ENCODE peak calls at places on chromosomes 7 and 10, in four cellular contexts. B, K, W and V are unnamed samples.

GRCh38 chr10:112177247-112177646 is 6.3 kb downstream of the GPAM start:
- DNase-seq in B (no peak), K (no peak), W (no peak), V (no peak)

GRCh38 chr10:21194510-21194993 is 297.4 kb upstream of the NEBL start:
- DNase-seq in B (peak; percentile 48), K (no peak), W (peak; percentile 60), V (no peak)

GRCh38 chr10:60399343-60399742 is 9.7 kb upstream of the ANK3 start:
- DNase-seq in B (no peak), K (no peak), W (no peak), V (no peak)

GRCh38 chr7:142097571-142097970 is 13.9 kb upstream of the MGAM2 start:
- DNase-seq in B (no peak), K (no peak), W (no peak), V (no peak)

GRCh38 chr10:14009315-14010082 is 321.2 kb downstream of the FRMD4A start:
- DNase-seq in B (no peak), K (peak; percentile 93), W (peak; percentile 49), V (peak; percentile 76)

GRCh38 chr10:75350791-75351190 is 50.8 kb downstream of the ZNF503 start:
- DNase-seq in B (no peak), K (peak; percentile 69), W (peak; percentile 12), V (no peak)

GRCh38 chr10:44194435-44194834 is 190.5 kb downstream of the CXCL12 start:
- DNase-seq in B (no peak), K (no peak), W (no peak), V (no peak)

GRCh38 chr7:81150951-81151361 is 232.1 kb upstream of the SEMA3C start:
- DNase-seq in B (no peak), K (peak; percentile 23), W (peak; percentile 11), V (no peak)

GRCh38 chr10:120841522-120842189 is 9.5 kb upstream of the WDR11 start:
- DNase-seq in B (no peak), K (peak; percentile 39), W (no peak), V (peak; percentile 4)

GRCh38 chr7:79778786-79779382 is 325.4 kb upstream of the MAGI2 start:
- DNase-seq in B (no peak), K (peak; percentile 91), W (peak; percentile 88), V (no peak)

GRCh38 chr10:103540722-103541121 is 47.2 kb downstream of the NEURL1 start:
- DNase-seq in B (no peak), K (no peak), W (peak; percentile 24), V (no peak)

GRCh38 chr7:148535227-148535626 is 55.3 kb upstream of the C7orf33 start:
- DNase-seq in B (no peak), K (no peak), W (peak; percentile 51), V (no peak)

GRCh38 chr10:43962346-43963191 is 313.9 kb upstream of the ZNF32 start:
- DNase-seq in B (no peak), K (peak; percentile 87), W (peak; percentile 33), V (no peak)

GRCh38 chr10:30705086-30705624 is 75.6 kb upstream of the LYZL2 start:
- DNase-seq in B (no peak), K (no peak), W (no peak), V (peak; percentile 89)

DNA sequence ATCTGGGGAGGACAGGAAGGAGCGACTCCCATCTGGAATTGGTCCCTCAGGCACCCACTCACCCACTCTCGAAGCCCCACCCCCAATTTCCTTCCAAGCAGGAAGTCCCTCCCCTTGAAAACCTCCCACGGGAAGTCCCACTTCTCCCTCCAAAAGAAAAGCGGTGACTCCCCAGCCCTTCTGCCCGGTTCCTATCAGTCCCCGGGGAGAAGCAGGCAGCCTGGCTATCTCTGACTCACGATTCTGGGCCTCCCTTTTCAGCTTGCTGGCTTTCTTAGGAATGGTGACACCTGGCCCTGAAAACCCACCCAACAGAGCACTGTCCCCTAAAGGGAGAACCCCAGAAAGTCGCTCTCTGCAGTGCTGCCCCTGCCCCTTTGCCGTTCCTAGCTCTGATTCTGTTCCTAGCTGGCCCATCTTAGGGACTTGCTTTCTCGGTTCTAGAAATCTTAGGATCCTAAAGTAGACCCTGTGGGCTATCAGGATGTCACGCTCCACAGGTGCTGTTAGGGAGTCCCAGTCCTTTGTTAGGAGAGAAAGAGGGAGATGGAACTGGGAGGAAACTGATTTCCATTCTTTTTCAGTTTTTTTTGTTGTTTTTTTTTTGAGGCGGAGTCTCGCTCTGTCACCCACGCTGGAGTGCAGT is 6.0 kb downstream of the TSC22D4 start:
- DNase-seq in B (no peak), K (peak; percentile 21), W (peak; percentile 81), V (no peak)
- H3K4me3 ChIP-seq in B (peak overlapping the region; percentile 21), K (no peak overlapping the region), W (peak overlapping the region; percentile 2), V (no peak overlapping the region)

GRCh38 chr10:101214446-101215396 is 14.5 kb downstream of the LBX1 start:
- DNase-seq in B (peak; percentile 68), K (no peak), W (peak; percentile 55), V (peak; percentile 53)
- H3K4me3 ChIP-seq in B (no peak overlapping the region), K (no peak overlapping the region), W (no peak overlapping the region), V (no peak overlapping the region)

DNA sequence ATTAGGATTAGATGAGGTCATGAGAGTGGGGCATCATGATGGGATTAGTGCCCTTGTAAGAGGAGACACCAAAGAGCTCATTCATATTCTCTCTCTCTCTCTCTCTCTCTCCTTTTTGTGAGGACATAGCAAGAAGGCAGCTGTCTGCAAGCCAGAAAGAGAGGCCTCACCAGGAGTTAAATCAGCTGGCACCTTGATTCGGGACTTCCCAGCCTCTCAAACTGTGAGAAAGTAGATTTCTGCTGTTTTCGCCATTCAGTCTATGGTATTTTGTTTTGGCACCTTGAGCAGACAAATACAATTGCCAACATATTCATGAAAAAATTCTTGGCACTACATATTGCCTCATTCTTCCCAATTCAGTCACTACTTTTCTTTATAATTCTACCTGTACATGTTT is 20.6 kb upstream of the ATAD1 start:
- DNase-seq in B (no peak), K (no peak), W (peak; percentile 31), V (no peak)
- H3K4me3 ChIP-seq in B (no peak overlapping the region), K (no peak overlapping the region), W (no peak overlapping the region), V (no peak overlapping the region)

DNA sequence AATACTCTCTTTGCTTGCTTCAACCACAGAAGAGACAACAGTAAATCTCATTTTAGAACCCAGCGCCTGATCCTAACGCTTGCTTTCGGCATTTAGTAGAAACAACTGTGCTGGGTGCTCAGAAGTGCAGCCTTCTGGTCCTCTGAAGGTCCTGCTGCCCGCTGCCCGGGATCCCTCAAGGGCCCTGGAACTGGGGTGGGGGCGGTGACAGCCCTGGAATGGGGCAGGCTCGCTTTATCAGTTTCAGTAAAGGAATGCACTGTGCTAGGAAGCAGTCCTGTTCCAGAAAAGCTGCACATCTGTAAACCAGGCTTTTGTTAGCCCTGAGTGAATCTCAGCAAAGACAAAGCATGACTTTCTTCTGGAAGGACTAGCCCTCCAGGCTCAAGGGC is 254.6 kb downstream of the TNS3 start:
- DNase-seq in B (no peak), K (peak; percentile 47), W (peak; percentile 57), V (no peak)
- H3K4me3 ChIP-seq in B (peak overlapping the region; percentile 42), K (peak overlapping the region; percentile 57), W (peak overlapping the region; percentile 57), V (no peak overlapping the region)